ENCODE peak calls at places on chromosome 13, in six cellular contexts. One of them, this sample, is unnamed.

GRCh38 chr13:26914624-26915023 is 154.0 kb upstream of the GPR12 start:
- DNase-seq in heart right ventricle: no peak
- DNase-seq in fibroblast of lung: peak; percentile 5
- DNase-seq in ascending aorta: no peak
- DNase-seq in right cardiac atrium: no peak
- DNase-seq in DND-41: peak; percentile 70
- DNase-seq in this sample: no peak

GRCh38 chr13:81051873-81052272 is 710.9 kb upstream of the SPRY2 start:
- DNase-seq in heart right ventricle: no peak
- DNase-seq in right cardiac atrium: no peak
- DNase-seq in DND-41: no peak
- DNase-seq in fibroblast of lung: peak; percentile 18
- DNase-seq in ascending aorta: no peak
- DNase-seq in this sample: no peak

GRCh38 chr13:27309967-27310598 is 39.5 kb downstream of the RASL11A start:
- DNase-seq in ascending aorta: no peak
- DNase-seq in right cardiac atrium: no peak
- DNase-seq in DND-41: no peak
- DNase-seq in fibroblast of lung: peak; percentile 11
- DNase-seq in heart right ventricle: no peak
- DNase-seq in this sample: no peak

GRCh38 chr13:26051231-26052135 is at the start of gene SHISA2:
- DNase-seq in DND-41: peak; percentile 67
- DNase-seq in fibroblast of lung: peak; percentile 54
- DNase-seq in heart right ventricle: no peak
- DNase-seq in right cardiac atrium: peak; percentile 71
- DNase-seq in ascending aorta: no peak
- DNase-seq in this sample: no peak

GRCh38 chr13:76868451-76868850 is 17.8 kb downstream of the KCTD12 start:
- DNase-seq in fibroblast of lung: peak; percentile 47
- DNase-seq in right cardiac atrium: no peak
- DNase-seq in heart right ventricle: no peak
- DNase-seq in DND-41: no peak
- DNase-seq in ascending aorta: no peak
- DNase-seq in this sample: no peak

GRCh38 chr13:36819811-36820140 is 754 bp downstream of the RFXAP start:
- DNase-seq in heart right ventricle: peak; percentile 10
- DNase-seq in right cardiac atrium: no peak
- DNase-seq in fibroblast of lung: peak; percentile 37
- DNase-seq in ascending aorta: no peak
- DNase-seq in DND-41: peak; percentile 64
- DNase-seq in this sample: no peak

GRCh38 chr13:29937836-29938235 is 87.4 kb upstream of the UBL3 start:
- DNase-seq in right cardiac atrium: no peak
- DNase-seq in ascending aorta: no peak
- DNase-seq in heart right ventricle: no peak
- DNase-seq in DND-41: no peak
- DNase-seq in fibroblast of lung: no peak
- DNase-seq in this sample: no peak

GRCh38 chr13:23695711-23696512 is 125.7 kb downstream of the TNFRSF19 start:
- DNase-seq in DND-41: no peak
- DNase-seq in right cardiac atrium: peak; percentile 81
- DNase-seq in ascending aorta: no peak
- DNase-seq in fibroblast of lung: no peak
- DNase-seq in heart right ventricle: peak; percentile 37
- DNase-seq in this sample: peak; percentile 26

GRCh38 chr13:31629085-31629785 is 110.1 kb upstream of the RXFP2 start:
- DNase-seq in DND-41: no peak
- DNase-seq in ascending aorta: no peak
- DNase-seq in fibroblast of lung: peak; percentile 27
- DNase-seq in right cardiac atrium: peak; percentile 49
- DNase-seq in heart right ventricle: no peak
- DNase-seq in this sample: no peak

DNA sequence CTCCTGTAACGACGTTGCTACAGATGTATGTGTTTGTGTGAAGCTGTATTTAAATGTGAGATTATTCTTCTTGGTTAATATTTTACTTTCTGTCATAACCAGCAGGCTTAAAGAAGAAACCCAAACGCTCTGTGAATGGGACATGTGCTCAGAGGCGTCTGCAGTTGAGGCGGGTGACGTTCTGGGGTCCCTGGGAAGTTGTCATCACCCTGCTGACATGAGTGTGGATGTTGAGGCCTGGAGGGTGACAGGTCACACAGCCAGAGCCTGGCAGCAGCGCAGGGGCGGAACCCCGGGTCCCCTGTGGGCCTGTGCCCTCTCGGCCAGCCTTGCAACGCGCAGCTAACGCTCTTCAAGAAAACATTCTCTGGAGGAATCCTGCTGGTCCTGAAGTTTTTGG is 16.6 kb downstream of the RASA3 start:
- DNase-seq in ascending aorta: peak; percentile 56
- DNase-seq in right cardiac atrium: peak; percentile 24
- DNase-seq in heart right ventricle: peak; percentile 2
- DNase-seq in DND-41: no peak
- DNase-seq in fibroblast of lung: no peak
- DNase-seq in this sample: no peak
- H3K27ac ChIP-seq in ascending aorta: no peak overlapping the region
- H3K27ac ChIP-seq in right cardiac atrium: no peak overlapping the region
- H3K27ac ChIP-seq in heart right ventricle: peak overlapping the region; percentile 33
- H3K27ac ChIP-seq in DND-41: peak overlapping the region; percentile 57
- H3K27ac ChIP-seq in fibroblast of lung: peak overlapping the region; percentile 95
- H3K27ac ChIP-seq in this sample: peak overlapping the region; percentile 24

GRCh38 chr13:99949657-99950413 is 21.7 kb downstream of the ZIC5 start:
- DNase-seq in fibroblast of lung: no peak
- DNase-seq in ascending aorta: no peak
- DNase-seq in right cardiac atrium: no peak
- DNase-seq in heart right ventricle: no peak
- DNase-seq in DND-41: no peak
- DNase-seq in this sample: no peak
- H3K4me1 ChIP-seq in fibroblast of lung: no peaks in the 10 kb centered on the region
- H3K4me1 ChIP-seq in ascending aorta: no peaks in the 10 kb centered on the region
- H3K4me1 ChIP-seq in right cardiac atrium: no peaks in the 10 kb centered on the region
- H3K4me1 ChIP-seq in heart right ventricle: no peaks in the 10 kb centered on the region
- H3K4me1 ChIP-seq in DND-41: no peaks in the 10 kb centered on the region
- H3K4me1 ChIP-seq in this sample: no peaks in the 10 kb centered on the region

GRCh38 chr13:65499251-65499650 is 1730.9 kb downstream of the PCDH9 start:
- DNase-seq in right cardiac atrium: no peak
- DNase-seq in heart right ventricle: no peak
- DNase-seq in ascending aorta: no peak
- DNase-seq in fibroblast of lung: no peak
- DNase-seq in DND-41: no peak
- DNase-seq in this sample: no peak

GRCh38 chr13:65497265-65497664 is 1732.9 kb downstream of the PCDH9 start:
- DNase-seq in heart right ventricle: no peak
- DNase-seq in right cardiac atrium: no peak
- DNase-seq in DND-41: no peak
- DNase-seq in fibroblast of lung: no peak
- DNase-seq in ascending aorta: no peak
- DNase-seq in this sample: no peak
- H3K27ac ChIP-seq in heart right ventricle: no peak overlapping the region
- H3K27ac ChIP-seq in right cardiac atrium: no peak overlapping the region
- H3K27ac ChIP-seq in DND-41: no peak overlapping the region
- H3K27ac ChIP-seq in fibroblast of lung: no peak overlapping the region
- H3K27ac ChIP-seq in ascending aorta: no peak overlapping the region
- H3K27ac ChIP-seq in this sample: no peak overlapping the region

DNA sequence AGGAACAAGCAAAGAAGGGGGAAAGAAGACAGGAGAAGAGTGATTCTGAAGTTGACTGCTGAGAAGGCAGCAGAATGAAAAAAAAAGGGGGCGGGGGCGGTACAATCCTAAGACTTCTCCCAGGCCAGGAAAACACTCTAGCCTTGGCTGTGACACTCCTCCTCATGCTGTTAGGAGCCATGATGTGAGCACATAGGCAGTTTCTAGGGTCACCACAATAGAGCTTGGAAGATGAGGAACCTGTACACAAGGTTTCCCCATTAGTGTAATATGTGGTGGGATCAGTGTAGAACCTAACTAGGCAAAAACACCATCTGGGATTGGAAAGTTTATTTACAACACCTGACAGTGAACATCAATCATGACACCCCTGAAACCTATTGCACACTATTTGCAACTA is 86.9 kb downstream of the FOXO1 start:
- DNase-seq in heart right ventricle: no peak
- DNase-seq in DND-41: no peak
- DNase-seq in right cardiac atrium: no peak
- DNase-seq in fibroblast of lung: no peak
- DNase-seq in ascending aorta: no peak
- DNase-seq in this sample: no peak
- H3K4me1 ChIP-seq in heart right ventricle: peaks cover 82% of the 10 kb centered on the region
- H3K4me1 ChIP-seq in DND-41: no peaks in the 10 kb centered on the region
- H3K4me1 ChIP-seq in right cardiac atrium: peaks cover 14% of the 10 kb centered on the region
- H3K4me1 ChIP-seq in fibroblast of lung: no peaks in the 10 kb centered on the region
- H3K4me1 ChIP-seq in ascending aorta: no peaks in the 10 kb centered on the region
- H3K4me1 ChIP-seq in this sample: peaks cover 80% of the 10 kb centered on the region

GRCh38 chr13:44140146-44140545 is 233.5 kb upstream of the SERP2 start:
- DNase-seq in DND-41: no peak
- DNase-seq in ascending aorta: no peak
- DNase-seq in heart right ventricle: no peak
- DNase-seq in right cardiac atrium: no peak
- DNase-seq in fibroblast of lung: no peak
- DNase-seq in this sample: no peak

GRCh38 chr13:44141725-44142539 is 231.7 kb upstream of the SERP2 start:
- DNase-seq in DND-41: peak; percentile 93
- DNase-seq in right cardiac atrium: peak; percentile 100
- DNase-seq in heart right ventricle: peak; percentile 98
- DNase-seq in fibroblast of lung: peak; percentile 97
- DNase-seq in ascending aorta: peak; percentile 99
- DNase-seq in this sample: peak; percentile 94

GRCh38 chr13:44141213-44141724 is 232.4 kb upstream of the SERP2 start:
- DNase-seq in ascending aorta: no peak
- DNase-seq in right cardiac atrium: no peak
- DNase-seq in heart right ventricle: no peak
- DNase-seq in DND-41: no peak
- DNase-seq in fibroblast of lung: no peak
- DNase-seq in this sample: no peak

GRCh38 chr13:44142540-44142867 is 231.1 kb upstream of the SERP2 start:
- DNase-seq in fibroblast of lung: no peak
- DNase-seq in ascending aorta: no peak
- DNase-seq in heart right ventricle: no peak
- DNase-seq in right cardiac atrium: no peak
- DNase-seq in DND-41: no peak
- DNase-seq in this sample: no peak

GRCh38 chr13:44142911-44143665 is 230.5 kb upstream of the SERP2 start:
- DNase-seq in DND-41: no peak
- DNase-seq in heart right ventricle: no peak
- DNase-seq in ascending aorta: no peak
- DNase-seq in right cardiac atrium: no peak
- DNase-seq in fibroblast of lung: no peak
- DNase-seq in this sample: no peak
- H3K27ac ChIP-seq in DND-41: no peak overlapping the region
- H3K27ac ChIP-seq in heart right ventricle: peak overlapping the region; percentile 91
- H3K27ac ChIP-seq in ascending aorta: no peak overlapping the region
- H3K27ac ChIP-seq in right cardiac atrium: no peak overlapping the region
- H3K27ac ChIP-seq in fibroblast of lung: no peak overlapping the region
- H3K27ac ChIP-seq in this sample: no peak overlapping the region

GRCh38 chr13:21113851-21114306 is 52.5 kb upstream of the LATS2 start:
- DNase-seq in heart right ventricle: no peak
- DNase-seq in fibroblast of lung: no peak
- DNase-seq in DND-41: no peak
- DNase-seq in right cardiac atrium: no peak
- DNase-seq in ascending aorta: no peak
- DNase-seq in this sample: no peak

GRCh38 chr13:21106089-21106488 is 44.7 kb upstream of the LATS2 start:
- DNase-seq in heart right ventricle: no peak
- DNase-seq in ascending aorta: peak; percentile 21
- DNase-seq in right cardiac atrium: no peak
- DNase-seq in fibroblast of lung: peak; percentile 65
- DNase-seq in DND-41: no peak
- DNase-seq in this sample: no peak

GRCh38 chr13:21109168-21109567 is 47.8 kb upstream of the LATS2 start:
- DNase-seq in ascending aorta: peak; percentile 33
- DNase-seq in DND-41: no peak
- DNase-seq in heart right ventricle: no peak
- DNase-seq in right cardiac atrium: no peak
- DNase-seq in fibroblast of lung: no peak
- DNase-seq in this sample: no peak

GRCh38 chr13:21116141-21116540 is 54.8 kb upstream of the LATS2 start:
- DNase-seq in DND-41: no peak
- DNase-seq in ascending aorta: no peak
- DNase-seq in right cardiac atrium: no peak
- DNase-seq in fibroblast of lung: no peak
- DNase-seq in heart right ventricle: no peak
- DNase-seq in this sample: no peak

DNA sequence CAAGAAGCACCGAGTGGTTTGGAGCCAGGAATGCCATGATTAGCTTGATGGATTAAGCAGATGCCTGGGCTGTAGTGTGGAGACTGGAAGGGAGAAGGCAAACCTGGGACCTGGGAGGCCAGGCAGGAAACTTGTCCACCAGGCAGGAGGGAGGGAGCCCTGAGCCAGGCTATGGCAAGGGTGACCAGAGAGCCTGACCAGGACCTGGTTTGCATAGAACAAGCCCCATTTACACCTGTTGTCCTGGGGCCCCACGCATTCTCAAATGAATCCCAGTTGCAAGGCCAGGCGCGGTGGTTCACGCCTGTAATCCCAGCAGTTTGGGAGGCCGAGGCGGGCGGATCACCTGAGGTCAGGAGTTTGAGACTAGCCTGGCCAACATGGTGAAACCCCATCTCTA is 50.2 kb upstream of the LATS2 start:
- DNase-seq in ascending aorta: peak; percentile 44
- DNase-seq in heart right ventricle: no peak
- DNase-seq in DND-41: no peak
- DNase-seq in fibroblast of lung: no peak
- DNase-seq in right cardiac atrium: no peak
- DNase-seq in this sample: no peak
- H3K4me1 ChIP-seq in ascending aorta: no peaks in the 10 kb centered on the region
- H3K4me1 ChIP-seq in heart right ventricle: no peaks in the 10 kb centered on the region
- H3K4me1 ChIP-seq in DND-41: peaks cover 7% of the 10 kb centered on the region
- H3K4me1 ChIP-seq in fibroblast of lung: no peaks in the 10 kb centered on the region
- H3K4me1 ChIP-seq in right cardiac atrium: no peaks in the 10 kb centered on the region
- H3K4me1 ChIP-seq in this sample: no peaks in the 10 kb centered on the region

GRCh38 chr13:35600137-35600536 is 123.6 kb upstream of the MAB21L1 start:
- DNase-seq in ascending aorta: no peak
- DNase-seq in heart right ventricle: no peak
- DNase-seq in right cardiac atrium: no peak
- DNase-seq in fibroblast of lung: no peak
- DNase-seq in DND-41: no peak
- DNase-seq in this sample: no peak
- H3K27ac ChIP-seq in ascending aorta: no peak overlapping the region
- H3K27ac ChIP-seq in heart right ventricle: peak overlapping the region; percentile 67
- H3K27ac ChIP-seq in right cardiac atrium: no peak overlapping the region
- H3K27ac ChIP-seq in fibroblast of lung: no peak overlapping the region
- H3K27ac ChIP-seq in DND-41: no peak overlapping the region
- H3K27ac ChIP-seq in this sample: no peak overlapping the region

DNA sequence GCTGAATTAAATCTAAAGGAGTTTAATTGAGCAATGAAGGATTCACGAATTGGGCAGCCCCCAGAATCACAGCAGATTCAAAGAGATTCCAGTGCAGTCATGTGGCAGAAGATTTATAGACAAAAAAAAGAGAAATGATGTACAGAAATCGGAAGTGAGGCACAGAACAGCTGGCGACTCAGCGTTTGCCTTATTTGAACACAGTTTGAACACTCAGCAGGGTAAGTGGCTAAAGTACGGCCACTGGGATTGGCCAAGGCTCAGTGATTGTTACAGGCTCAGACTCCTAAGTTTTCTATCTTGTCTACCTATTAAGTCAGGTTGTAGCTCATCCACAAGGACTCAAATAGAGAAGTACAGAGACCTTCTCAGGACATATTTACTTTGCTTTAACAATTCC is 11.6 kb upstream of the CFAP97D2 start:
- DNase-seq in right cardiac atrium: peak; percentile 39
- DNase-seq in heart right ventricle: no peak
- DNase-seq in ascending aorta: no peak
- DNase-seq in fibroblast of lung: no peak
- DNase-seq in DND-41: no peak
- DNase-seq in this sample: no peak
- H3K4me1 ChIP-seq in right cardiac atrium: peaks cover 4% of the 10 kb centered on the region
- H3K4me1 ChIP-seq in heart right ventricle: peaks cover 20% of the 10 kb centered on the region
- H3K4me1 ChIP-seq in ascending aorta: peaks cover 10% of the 10 kb centered on the region
- H3K4me1 ChIP-seq in fibroblast of lung: no peaks in the 10 kb centered on the region
- H3K4me1 ChIP-seq in DND-41: peaks cover 3% of the 10 kb centered on the region
- H3K4me1 ChIP-seq in this sample: peaks cover 57% of the 10 kb centered on the region